ENCODE peak calls at places on chromosomes 12 and 14, in six cellular contexts. I, J, R, P, A and F are unnamed samples.

GRCh38 chr12:30992381-30992780 is 65.8 kb downstream of the TSPAN11 start:
- DNase-seq in P (no peak), I (no peak), R (no peak), J (no peak), A (no peak), F (no peak)

GRCh38 chr12:58917699-58918334 is 2.5 kb downstream of the LRIG3 start:
- DNase-seq in R (no peak), J (no peak), I (no peak), P (no peak), A (peak), F (no peak)

GRCh38 chr12:70083677-70084020 is 159.6 kb upstream of the CNOT2 start:
- DNase-seq in I (no peak), P (no peak), A (no peak), R (no peak), J (no peak), F (no peak)

GRCh38 chr14:96723946-96724345 is 73.2 kb upstream of the VRK1 start:
- DNase-seq in R (no peak), P (no peak), I (no peak), J (no peak), A (no peak), F (no peak)

GRCh38 chr14:71371711-71372396 is 464.6 kb downstream of the PCNX1 start:
- DNase-seq in A (peak), J (no peak), R (no peak), P (no peak), I (no peak), F (no peak)

GRCh38 chr12:75650100-75650499 is 138.7 kb upstream of the KRR1 start:
- DNase-seq in J (no peak), P (no peak), A (no peak), I (no peak), R (no peak), F (no peak)

GRCh38 chr14:76386922-76387782 is 11.2 kb downstream of the ESRRB start:
- DNase-seq in P (peak), A (peak), J (peak), I (peak), R (peak), F (peak)

GRCh38 chr12:101859664-101860607 is 17.4 kb upstream of the DRAM1 start:
- DNase-seq in P (no peak), R (no peak), I (no peak), J (no peak), A (no peak), F (no peak)

GRCh38 chr12:12008931-12009611 is 61.7 kb upstream of the BCL2L14 start:
- DNase-seq in R (no peak), I (peak), P (no peak), J (no peak), A (no peak), F (peak)

GRCh38 chr12:118098911-118099671 is 4.7 kb downstream of the VSIG10 start:
- DNase-seq in R (no peak), A (no peak), P (no peak), J (no peak), I (no peak), F (no peak)

GRCh38 chr12:89351489-89352241 is 636 bp downstream of the DUSP6 start:
- DNase-seq in A (no peak), P (no peak), J (no peak), R (peak), I (no peak), F (no peak)

GRCh38 chr12:25493682-25494081 is 59.4 kb downstream of the LMNTD1 start:
- DNase-seq in J (no peak), A (no peak), R (no peak), I (no peak), P (no peak), F (peak)

GRCh38 chr14:77040309-77040994 is 11.9 kb upstream of the IRF2BPL start:
- DNase-seq in P (peak), I (peak), R (peak), A (peak), J (peak), F (peak)

GRCh38 chr14:32698831-32699230 is 239.8 kb upstream of the NPAS3 start:
- DNase-seq in A (no peak), I (no peak), J (no peak), P (no peak), R (no peak), F (no peak)

GRCh38 chr12:86117711-86118110 is 138.5 kb downstream of the MGAT4C start:
- DNase-seq in I (no peak), J (no peak), A (no peak), R (no peak), P (no peak), F (no peak)
- TF ChIP-seq POLR2AphosphoS5 in I (no peak), J (no peak), A (no peak), R (no peak), P (no peak), F (no peak)

GRCh38 chr14:103209054-103209453 is 85.8 kb downstream of the TNFAIP2 start:
- DNase-seq in R (peak), J (no peak), I (no peak), A (no peak), P (peak), F (no peak)
- H3K4me2 ChIP-seq in R (no peak), J (no peak), I (no peak), A (no peak), P (peak), F (no peak)

GRCh38 chr12:103840881-103841689 is at the start of gene NT5DC3:
- DNase-seq in R (peak), J (peak), P (peak), A (peak), I (peak), F (peak)

GRCh38 chr12:103839893-103840292 is 1.1 kb downstream of the NT5DC3 start:
- DNase-seq in A (no peak), J (no peak), I (no peak), R (no peak), P (no peak), F (no peak)

GRCh38 chr12:103838254-103838914 is 2.6 kb downstream of the NT5DC3 start:
- DNase-seq in R (no peak), P (no peak), I (no peak), J (no peak), A (no peak), F (no peak)

GRCh38 chr12:103840399-103840880 is 594 bp downstream of the NT5DC3 start:
- DNase-seq in R (peak), J (no peak), P (peak), A (peak), I (no peak), F (no peak)

DNA sequence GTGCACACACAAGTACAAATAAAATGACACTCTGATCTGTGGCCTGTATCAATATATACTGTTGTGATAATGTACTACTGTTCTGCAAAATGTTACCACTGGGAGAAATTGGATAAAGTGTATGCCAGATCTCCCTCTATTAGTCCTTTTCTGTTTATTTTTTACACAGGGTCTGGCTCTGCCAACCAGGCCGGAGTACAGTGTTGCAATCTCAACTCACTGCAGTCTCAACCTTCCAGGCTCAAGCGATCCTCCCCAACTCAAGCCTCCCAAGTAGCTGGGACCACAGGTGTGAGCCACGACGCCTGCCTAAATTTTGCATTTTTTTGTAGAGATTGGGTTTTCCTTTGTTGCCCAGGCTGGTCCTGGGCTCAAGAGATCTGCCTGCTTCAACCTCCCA is 1.9 kb downstream of the NT5DC3 start:
- DNase-seq in P (no peak), I (no peak), J (no peak), A (no peak), R (no peak), F (no peak)
- TF ChIP-seq POLR2AphosphoS5 in P (no peak), I (no peak), J (no peak), A (no peak), R (no peak), F (no peak)

DNA sequence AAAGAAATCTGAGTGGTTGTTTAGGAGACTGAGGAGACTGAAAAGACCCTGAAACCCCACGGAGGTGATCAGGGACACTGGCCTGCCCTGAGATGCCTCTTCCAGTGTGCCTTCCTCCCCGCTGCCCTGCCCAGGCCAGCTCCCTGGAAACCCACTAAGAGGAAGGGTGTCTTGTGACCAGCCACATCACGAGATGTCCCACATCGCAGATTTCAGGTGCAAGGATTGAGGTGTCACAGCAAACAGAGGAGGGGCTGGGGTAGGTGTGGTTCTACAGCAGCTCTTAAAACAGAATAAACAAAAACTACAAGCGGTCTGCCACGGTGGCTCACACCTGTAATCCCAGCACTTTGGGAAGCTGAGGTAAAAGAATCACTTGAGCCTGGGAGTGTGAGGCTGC is 184.3 kb upstream of the C14orf180 start:
- DNase-seq in J (no peak), I (no peak), P (no peak), R (no peak), A (no peak), F (no peak)
- H3K4me2 ChIP-seq in J (no peak), I (peak), P (no peak), R (no peak), A (no peak), F (no peak)

GRCh38 chr12:120098756-120099470 is 17.6 kb downstream of the RAB35 start:
- DNase-seq in R (no peak), A (no peak), J (no peak), I (no peak), P (no peak), F (no peak)
- TF ChIP-seq POLR2AphosphoS5 in R (no peak), A (no peak), J (no peak), I (no peak), P (no peak), F (no peak)

GRCh38 chr14:35818346-35819115 is 7.6 kb upstream of the BRMS1L start:
- DNase-seq in R (peak), J (no peak), P (peak), I (no peak), A (peak), F (peak)
- H3K4me2 ChIP-seq in R (no peak), J (no peak), P (peak), I (no peak), A (no peak), F (no peak)

DNA sequence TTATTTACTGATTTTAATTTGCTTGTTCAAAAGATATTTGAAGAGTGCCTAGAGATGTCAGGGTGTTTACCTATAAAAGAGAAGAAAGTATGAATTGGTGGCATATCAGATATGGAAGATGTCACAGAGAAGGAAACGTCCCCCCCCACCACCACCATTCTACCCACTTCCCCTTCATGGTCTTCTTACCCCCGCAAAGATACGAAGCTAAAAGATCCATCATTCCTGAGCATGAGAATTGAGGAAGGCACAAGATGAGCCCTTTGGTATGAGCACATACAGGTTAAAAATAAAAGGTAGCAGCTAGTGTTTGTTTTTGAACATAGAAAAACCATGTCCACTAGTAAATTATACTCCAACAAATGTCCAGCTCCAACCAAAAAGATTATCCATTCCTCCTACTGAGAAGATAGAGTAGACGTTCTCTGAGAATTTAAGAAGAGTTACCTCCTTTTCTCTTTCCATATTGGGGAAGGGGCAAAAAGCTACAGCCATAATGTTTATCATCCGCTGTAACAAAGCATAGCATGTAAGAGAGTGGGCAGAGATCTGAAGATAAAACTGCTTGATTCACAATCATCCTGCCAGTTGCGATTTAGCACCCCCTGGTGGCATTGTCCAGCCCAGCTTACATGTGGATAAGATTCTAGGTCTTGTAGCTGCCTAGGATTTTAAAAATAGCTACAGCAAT is 29.1 kb downstream of the NFYB start:
- DNase-seq in I (peak), P (peak), A (peak), R (peak), J (peak), F (peak)
- TF ChIP-seq POLR2AphosphoS5 in I (no peak), P (no peak), A (no peak), R (no peak), J (no peak), F (no peak)

GRCh38 chr12:132430838-132431826 is 58.8 kb upstream of the FBRSL1 start:
- DNase-seq in R (no peak), J (no peak), A (no peak), I (no peak), P (no peak), F (peak)

GRCh38 chr12:132435486-132436187 is 54.3 kb upstream of the FBRSL1 start:
- DNase-seq in P (no peak), I (no peak), J (no peak), A (no peak), R (no peak), F (no peak)

GRCh38 chr12:132432126-132432525 is 57.8 kb upstream of the FBRSL1 start:
- DNase-seq in R (no peak), A (no peak), I (no peak), J (no peak), P (no peak), F (no peak)

GRCh38 chr12:132433641-132434395 is 56.1 kb upstream of the FBRSL1 start:
- DNase-seq in A (no peak), J (no peak), I (no peak), R (peak), P (no peak), F (no peak)

DNA sequence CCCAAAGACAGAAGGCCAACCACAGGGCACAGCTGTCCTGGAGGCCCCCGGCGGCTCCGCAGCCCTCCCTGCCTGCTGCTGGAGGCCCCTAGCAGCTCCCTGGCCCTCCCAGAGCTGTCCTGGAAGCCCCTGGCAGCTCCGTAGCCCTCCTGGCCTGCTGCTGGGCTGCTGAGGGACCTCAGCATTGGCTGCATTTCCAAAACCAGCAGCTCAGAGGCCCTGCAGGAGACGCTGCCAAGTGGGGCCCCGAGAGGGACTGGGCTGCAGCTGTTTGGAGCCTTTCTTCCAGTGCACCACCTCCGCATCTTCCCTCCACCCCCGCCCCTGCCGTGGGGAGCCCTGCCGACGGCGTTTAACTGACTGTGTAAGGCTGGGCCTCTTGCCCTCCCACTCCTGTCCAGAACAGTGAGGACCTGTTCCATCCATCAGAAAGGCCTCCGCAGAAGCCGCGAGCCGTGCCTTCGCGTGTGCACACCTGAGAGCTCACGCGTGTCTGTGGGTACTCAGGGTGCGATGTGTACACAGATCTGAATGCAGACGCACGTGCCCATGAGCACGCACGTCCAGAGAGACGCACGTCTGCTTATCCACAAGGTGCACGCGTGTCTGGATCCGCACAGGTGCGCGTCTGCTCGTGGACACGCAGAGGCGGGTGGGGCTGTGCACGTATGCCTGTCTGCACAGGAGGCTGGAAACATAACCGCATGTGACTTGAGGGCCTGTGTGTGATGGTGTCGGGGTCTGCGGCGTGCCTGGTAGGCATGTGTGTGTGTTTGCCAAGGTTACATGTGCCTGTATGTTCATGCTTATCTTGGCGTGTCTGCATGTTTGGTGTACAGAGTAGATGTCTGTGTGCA is 57.0 kb upstream of the FBRSL1 start:
- DNase-seq in R (no peak), P (no peak), I (no peak), A (no peak), J (no peak), F (no peak)
- H3K4me2 ChIP-seq in R (no peak), P (no peak), I (no peak), A (no peak), J (no peak), F (no peak)

GRCh38 chr12:46268349-46268616 is 560 bp downstream of the SLC38A1 start:
- DNase-seq in A (no peak), P (no peak), J (no peak), I (no peak), R (no peak), F (no peak)

GRCh38 chr12:46267618-46268348 is 1.1 kb downstream of the SLC38A1 start:
- DNase-seq in R (peak), A (peak), P (peak), J (no peak), I (no peak), F (no peak)

GRCh38 chr12:46266382-46266791 is 2.5 kb downstream of the SLC38A1 start:
- DNase-seq in J (no peak), A (peak), R (peak), P (peak), I (no peak), F (peak)

GRCh38 chr12:46265734-46266133 is 3.1 kb downstream of the SLC38A1 start:
- DNase-seq in I (no peak), A (no peak), J (no peak), P (no peak), R (no peak), F (no peak)

GRCh38 chr12:46266869-46267617 is 1.8 kb downstream of the SLC38A1 start:
- DNase-seq in J (no peak), I (no peak), P (no peak), R (peak), A (peak), F (peak)
- TF ChIP-seq POLR2AphosphoS5 in J (no peak), I (peak), P (no peak), R (no peak), A (no peak), F (peak)

DNA sequence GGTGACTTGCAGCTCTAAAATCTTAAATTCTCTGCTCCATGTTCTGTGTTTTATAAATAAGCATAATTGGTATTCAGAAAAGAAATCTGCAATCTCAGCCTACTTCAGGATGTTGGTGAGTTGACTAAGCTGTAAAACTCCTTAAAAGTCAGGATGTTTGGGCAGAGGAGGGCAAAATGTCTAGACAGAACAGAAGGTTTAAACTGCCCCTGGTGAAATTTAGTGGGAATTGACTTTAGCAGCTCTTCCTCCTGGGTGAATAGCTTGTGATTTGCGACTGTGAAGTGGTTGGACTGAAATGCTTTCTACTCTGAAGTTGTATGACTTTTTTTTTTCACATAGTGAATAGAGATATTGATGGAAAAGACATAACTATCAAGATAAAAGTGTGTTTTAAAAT is 85.8 kb downstream of the CAND1 start:
- DNase-seq in A (no peak), P (no peak), R (no peak), J (no peak), I (no peak), F (peak)
- H3K4me2 ChIP-seq in A (no peak), P (no peak), R (peak), J (no peak), I (no peak), F (no peak)